ENCODE peak calls at places on chromosomes 12 and 14, in six cellular contexts. G is HCT116, H is MM.1S, K is HepG2, Z is PC-3, L is fibroblast of lung. J is an unnamed sample.

GRCh38 chr12:20696181-20696580 is 1.0 kb downstream of the SLCO1C1 start:
- DNase-seq in G (no peak), H (no peak), K (no peak), Z (no peak), L (no peak), J (no peak)

GRCh38 chr14:106789318-106789717 is 1262.9 kb downstream of the TMEM121 start:
- DNase-seq in G (no peak), H (no peak), K (no peak), Z (no peak), L (no peak), J (no peak)

GRCh38 chr12:81727387-81727786 is 31.8 kb downstream of the PPFIA2 start:
- DNase-seq in G (no peak), H (no peak), K (no peak), Z (no peak), L (no peak), J (no peak)

GRCh38 chr12:91017511-91018263 is 12.9 kb upstream of the EPYC start:
- DNase-seq in G (no peak), H (no peak), K (no peak), Z (no peak), L (no peak), J (peak; percentile 32)

GRCh38 chr14:71235865-71236264 is 328.6 kb downstream of the PCNX1 start:
- DNase-seq in G (no peak), H (no peak), K (no peak), Z (no peak), L (peak; percentile 28), J (peak; percentile 30)

GRCh38 chr14:28656704-28657255 is 109.8 kb upstream of the FOXG1 start:
- DNase-seq in G (no peak), H (no peak), K (no peak), Z (peak; percentile 78), L (peak; percentile 75), J (no peak)

GRCh38 chr12:57553343-57554202 is 3.7 kb downstream of the KIF5A start:
- DNase-seq in G (no peak), H (no peak), K (no peak), Z (no peak), L (no peak), J (no peak)

GRCh38 chr12:27705263-27705662 is 5.4 kb upstream of the MRPS35 start:
- DNase-seq in G (no peak), H (no peak), K (peak; percentile 88), Z (no peak), L (no peak), J (no peak)

GRCh38 chr12:124525927-124526692 is 41.3 kb downstream of the NCOR2 start:
- DNase-seq in G (no peak), H (no peak), K (no peak), Z (no peak), L (no peak), J (no peak)

GRCh38 chr14:38107216-38107631 is 100.5 kb upstream of the SSTR1 start:
- DNase-seq in G (no peak), H (peak; percentile 10), K (no peak), Z (peak; percentile 28), L (no peak), J (no peak)

GRCh38 chr14:78598046-78598652 is 428.0 kb downstream of the NRXN3 start:
- DNase-seq in G (peak; percentile 29), H (peak; percentile 58), K (peak; percentile 44), Z (peak; percentile 74), L (peak; percentile 42), J (peak; percentile 58)

GRCh38 chr12:42759622-42760273 is 170.2 kb upstream of the PRICKLE1 start:
- DNase-seq in G (no peak), H (no peak), K (no peak), Z (peak; percentile 52), L (peak; percentile 76), J (no peak)

GRCh38 chr12:68416826-68417225 is 84.7 kb upstream of the MDM1 start:
- DNase-seq in G (no peak), H (no peak), K (no peak), Z (peak; percentile 40), L (peak; percentile 52), J (no peak)

GRCh38 chr14:68633131-68633991 is 159.5 kb downstream of the ZFP36L1 start:
- DNase-seq in G (no peak), H (no peak), K (no peak), Z (no peak), L (peak; percentile 20), J (no peak)

GRCh38 chr12:113957627-113958026 is 8.5 kb downstream of the RBM19 start:
- DNase-seq in G (no peak), H (no peak), K (no peak), Z (no peak), L (no peak), J (no peak)

GRCh38 chr12:47908738-47909137 is 3.9 kb upstream of the VDR start:
- DNase-seq in G (no peak), H (no peak), K (no peak), Z (no peak), L (no peak), J (no peak)

GRCh38 chr14:68248481-68249255 is 429.1 kb downstream of the RAD51B start:
- DNase-seq in G (peak; percentile 28), H (peak; percentile 11), K (peak; percentile 54), Z (peak; percentile 71), L (peak; percentile 81), J (peak; percentile 85)

GRCh38 chr12:95721320-95721719 is 69.2 kb downstream of the NTN4 start:
- DNase-seq in G (no peak), H (no peak), K (no peak), Z (peak; percentile 16), L (no peak), J (no peak)

GRCh38 chr14:63480599-63480998 is 62.6 kb downstream of the PPP2R5E start:
- DNase-seq in G (no peak), H (no peak), K (no peak), Z (no peak), L (no peak), J (no peak)

GRCh38 chr12:68912916-68913315 is 20.1 kb downstream of the CPM start:
- DNase-seq in G (no peak), H (no peak), K (no peak), Z (no peak), L (no peak), J (no peak)

DNA sequence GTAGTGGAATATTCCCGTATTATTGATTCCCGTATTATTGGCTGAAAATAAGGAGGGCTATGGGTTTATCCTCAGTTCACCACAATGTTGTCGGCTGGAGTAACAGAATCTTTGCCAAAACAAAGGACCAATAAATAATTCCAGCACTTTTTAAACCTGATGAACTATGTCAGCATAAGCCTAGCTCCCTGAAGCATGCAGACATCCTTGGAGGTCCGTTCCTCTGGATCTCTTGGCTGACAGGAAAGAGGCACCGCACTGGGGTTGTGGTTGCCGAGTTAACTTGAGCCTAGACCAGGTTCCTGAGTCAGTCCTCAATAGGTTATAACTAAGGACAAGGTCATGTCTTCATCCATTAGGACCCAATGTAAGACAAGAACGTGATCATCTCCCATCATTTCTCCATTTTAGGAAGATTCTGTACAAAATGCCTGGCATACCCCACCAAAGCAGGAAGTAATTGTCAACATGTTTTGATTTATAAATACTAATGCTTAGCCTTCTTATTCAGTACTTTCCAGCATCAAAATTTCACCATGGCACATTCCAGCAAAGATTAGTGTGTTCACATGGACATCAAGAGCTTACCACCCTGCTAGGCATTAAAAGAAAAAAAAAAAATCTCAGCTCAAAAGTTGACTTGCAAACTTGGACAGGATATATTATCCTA is 36.5 kb downstream of the NID2 start:
- DNase-seq in G (no peak), H (no peak), K (no peak), Z (no peak), L (peak; percentile 83), J (no peak)
- H3K9ac ChIP-seq in G (no peak overlapping the region), H (no peak overlapping the region), K (no peak overlapping the region), Z (no peak overlapping the region), L (no peak overlapping the region), J (no peak overlapping the region)

DNA sequence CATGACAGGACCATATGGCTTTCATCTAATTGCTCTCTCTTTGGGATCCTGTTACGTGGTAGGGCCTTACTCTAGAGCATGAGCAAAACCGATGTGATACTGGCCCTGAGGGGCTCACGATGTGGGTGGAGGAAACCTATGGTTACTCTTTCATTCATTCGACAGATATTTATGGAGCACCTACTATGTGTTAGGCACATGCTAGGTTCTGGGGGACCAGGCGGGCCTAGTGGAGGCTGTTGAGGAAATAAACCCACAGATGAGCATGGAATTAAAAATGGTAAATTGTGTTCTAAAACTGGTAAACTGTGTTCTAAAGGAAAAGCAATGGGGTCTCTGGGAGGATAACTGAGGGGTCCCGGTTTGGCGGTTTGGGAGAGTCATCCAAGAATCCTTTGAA is 14.8 kb downstream of the SH2B3 start:
- DNase-seq in G (no peak), H (no peak), K (no peak), Z (no peak), L (no peak), J (no peak)
- H4K20me1 ChIP-seq in G (no peaks in the 10 kb centered on the region), H (no peaks in the 10 kb centered on the region), K (no peaks in the 10 kb centered on the region), Z (no peaks in the 10 kb centered on the region), L (no peaks in the 10 kb centered on the region), J (peaks cover 3% of the 10 kb centered on the region)

GRCh38 chr12:115450710-115451109 is 766.7 kb upstream of the TBX3 start:
- DNase-seq in G (no peak), H (no peak), K (no peak), Z (no peak), L (no peak), J (no peak)

GRCh38 chr12:115451151-115451784 is 767.3 kb upstream of the TBX3 start:
- DNase-seq in G (no peak), H (no peak), K (no peak), Z (no peak), L (no peak), J (no peak)

GRCh38 chr12:115451785-115452736 is 768.1 kb upstream of the TBX3 start:
- DNase-seq in G (no peak), H (peak; percentile 6), K (peak; percentile 66), Z (peak; percentile 42), L (peak; percentile 37), J (no peak)

GRCh38 chr12:115455268-115455681 is 771.3 kb upstream of the TBX3 start:
- DNase-seq in G (no peak), H (no peak), K (peak; percentile 63), Z (no peak), L (no peak), J (no peak)

GRCh38 chr12:115452751-115453281 is 768.8 kb upstream of the TBX3 start:
- DNase-seq in G (no peak), H (no peak), K (no peak), Z (no peak), L (no peak), J (no peak)
- H3K4me2 ChIP-seq in G (peak overlapping the region; percentile 46), H (no peak overlapping the region), K (no peak overlapping the region), Z (no peak overlapping the region), L (no peak overlapping the region), J (no peak overlapping the region)

GRCh38 chr12:110583137-110584059 is at the start of gene PPTC7:
- DNase-seq in G (peak; percentile 91), H (peak; percentile 90), K (peak; percentile 92), Z (peak; percentile 99), L (peak; percentile 90), J (peak; percentile 95)

GRCh38 chr12:110582286-110583136 is 607 bp downstream of the PPTC7 start:
- DNase-seq in G (no peak), H (peak; percentile 26), K (no peak), Z (peak; percentile 56), L (peak; percentile 52), J (peak; percentile 70)

GRCh38 chr12:110590059-110590458 is 6.9 kb upstream of the PPTC7 start:
- DNase-seq in G (no peak), H (no peak), K (no peak), Z (no peak), L (no peak), J (no peak)

GRCh38 chr12:110581951-110582285 is 1.2 kb downstream of the PPTC7 start:
- DNase-seq in G (no peak), H (no peak), K (no peak), Z (peak; percentile 40), L (peak; percentile 7), J (no peak)

GRCh38 chr12:110585231-110585799 is 2.2 kb upstream of the PPTC7 start:
- DNase-seq in G (no peak), H (no peak), K (no peak), Z (peak; percentile 43), L (peak; percentile 49), J (peak; percentile 47)
- H3K9ac ChIP-seq in G (no peak overlapping the region), H (no peak overlapping the region), K (peak overlapping the region; percentile 20), Z (no peak overlapping the region), L (no peak overlapping the region), J (peak overlapping the region; percentile 4)

J was measured in endothelial cell of umbilical vein.